ENCODE peak calls at places on chromosomes 2 and 18, in four cellular contexts. One of them, this sample, is unnamed.

GRCh38 chr2:63692002-63692606 is 103.3 kb downstream of the MDH1 start:
- DNase-seq in caudate nucleus: no peak
- DNase-seq in T-helper 9 cell: no peak
- DNase-seq in stimulated activated effector memory CD8-positive, alpha-beta T cell treated with anti-CD3 and anti-CD28 coated beads, Interleukin-12 subunit alpha, Interleukin-12 subunit beta, amount 100 ng/mL, for 72 hours: no peak
- DNase-seq in this sample: no peak

GRCh38 chr2:84884396-84884795 is 3.5 kb upstream of the TRABD2A start:
- DNase-seq in T-helper 9 cell: no peak
- DNase-seq in caudate nucleus: no peak
- DNase-seq in stimulated activated effector memory CD8-positive, alpha-beta T cell treated with anti-CD3 and anti-CD28 coated beads, Interleukin-12 subunit alpha, Interleukin-12 subunit beta, amount 100 ng/mL, for 72 hours: no peak
- DNase-seq in this sample: no peak

GRCh38 chr18:51668101-51668500 is 470.6 kb upstream of the MEX3C start:
- DNase-seq in T-helper 9 cell: no peak
- DNase-seq in stimulated activated effector memory CD8-positive, alpha-beta T cell treated with anti-CD3 and anti-CD28 coated beads, Interleukin-12 subunit alpha, Interleukin-12 subunit beta, amount 100 ng/mL, for 72 hours: peak; percentile 22
- DNase-seq in caudate nucleus: peak; percentile 34
- DNase-seq in this sample: no peak

GRCh38 chr2:159946326-159946992 is 116.0 kb downstream of the PLA2R1 start:
- DNase-seq in caudate nucleus: no peak
- DNase-seq in T-helper 9 cell: no peak
- DNase-seq in stimulated activated effector memory CD8-positive, alpha-beta T cell treated with anti-CD3 and anti-CD28 coated beads, Interleukin-12 subunit alpha, Interleukin-12 subunit beta, amount 100 ng/mL, for 72 hours: no peak
- DNase-seq in this sample: no peak

GRCh38 chr2:217905395-217905794 is 97.4 kb downstream of the TNS1 start:
- DNase-seq in stimulated activated effector memory CD8-positive, alpha-beta T cell treated with anti-CD3 and anti-CD28 coated beads, Interleukin-12 subunit alpha, Interleukin-12 subunit beta, amount 100 ng/mL, for 72 hours: no peak
- DNase-seq in T-helper 9 cell: no peak
- DNase-seq in caudate nucleus: peak; percentile 44
- DNase-seq in this sample: no peak

GRCh38 chr2:96325038-96325883 is at the start of gene ITPRIPL1:
- DNase-seq in caudate nucleus: no peak
- DNase-seq in stimulated activated effector memory CD8-positive, alpha-beta T cell treated with anti-CD3 and anti-CD28 coated beads, Interleukin-12 subunit alpha, Interleukin-12 subunit beta, amount 100 ng/mL, for 72 hours: peak; percentile 32
- DNase-seq in T-helper 9 cell: peak; percentile 32
- DNase-seq in this sample: peak; percentile 27

GRCh38 chr2:54657664-54658083 is 65.8 kb upstream of the EML6 start:
- DNase-seq in stimulated activated effector memory CD8-positive, alpha-beta T cell treated with anti-CD3 and anti-CD28 coated beads, Interleukin-12 subunit alpha, Interleukin-12 subunit beta, amount 100 ng/mL, for 72 hours: no peak
- DNase-seq in T-helper 9 cell: no peak
- DNase-seq in caudate nucleus: peak; percentile 22
- DNase-seq in this sample: no peak

GRCh38 chr2:59787095-59787494 is 766.4 kb downstream of the BCL11A start:
- DNase-seq in T-helper 9 cell: no peak
- DNase-seq in stimulated activated effector memory CD8-positive, alpha-beta T cell treated with anti-CD3 and anti-CD28 coated beads, Interleukin-12 subunit alpha, Interleukin-12 subunit beta, amount 100 ng/mL, for 72 hours: no peak
- DNase-seq in caudate nucleus: no peak
- DNase-seq in this sample: no peak

GRCh38 chr2:214591359-214591758 is 180.5 kb downstream of the VWC2L start:
- DNase-seq in T-helper 9 cell: no peak
- DNase-seq in caudate nucleus: no peak
- DNase-seq in stimulated activated effector memory CD8-positive, alpha-beta T cell treated with anti-CD3 and anti-CD28 coated beads, Interleukin-12 subunit alpha, Interleukin-12 subunit beta, amount 100 ng/mL, for 72 hours: no peak
- DNase-seq in this sample: no peak

GRCh38 chr2:84965827-84966226 is 5.1 kb upstream of the KCMF1 start:
- DNase-seq in caudate nucleus: no peak
- DNase-seq in T-helper 9 cell: no peak
- DNase-seq in stimulated activated effector memory CD8-positive, alpha-beta T cell treated with anti-CD3 and anti-CD28 coated beads, Interleukin-12 subunit alpha, Interleukin-12 subunit beta, amount 100 ng/mL, for 72 hours: no peak
- DNase-seq in this sample: no peak

GRCh38 chr2:74919827-74920226 is 38.6 kb upstream of the POLE4 start:
- DNase-seq in stimulated activated effector memory CD8-positive, alpha-beta T cell treated with anti-CD3 and anti-CD28 coated beads, Interleukin-12 subunit alpha, Interleukin-12 subunit beta, amount 100 ng/mL, for 72 hours: peak; percentile 73
- DNase-seq in caudate nucleus: peak; percentile 48
- DNase-seq in T-helper 9 cell: peak; percentile 66
- DNase-seq in this sample: peak; percentile 54

GRCh38 chr2:171583566-171583965 is 61.3 kb downstream of the CYBRD1 start:
- DNase-seq in T-helper 9 cell: no peak
- DNase-seq in stimulated activated effector memory CD8-positive, alpha-beta T cell treated with anti-CD3 and anti-CD28 coated beads, Interleukin-12 subunit alpha, Interleukin-12 subunit beta, amount 100 ng/mL, for 72 hours: no peak
- DNase-seq in caudate nucleus: no peak
- DNase-seq in this sample: no peak

GRCh38 chr2:106161938-106162814 is 31.9 kb downstream of the UXS1 start:
- DNase-seq in T-helper 9 cell: no peak
- DNase-seq in stimulated activated effector memory CD8-positive, alpha-beta T cell treated with anti-CD3 and anti-CD28 coated beads, Interleukin-12 subunit alpha, Interleukin-12 subunit beta, amount 100 ng/mL, for 72 hours: no peak
- DNase-seq in caudate nucleus: no peak
- DNase-seq in this sample: no peak

GRCh38 chr2:158477202-158477601 is 20.4 kb downstream of the PKP4 start:
- DNase-seq in caudate nucleus: no peak
- DNase-seq in stimulated activated effector memory CD8-positive, alpha-beta T cell treated with anti-CD3 and anti-CD28 coated beads, Interleukin-12 subunit alpha, Interleukin-12 subunit beta, amount 100 ng/mL, for 72 hours: no peak
- DNase-seq in T-helper 9 cell: no peak
- DNase-seq in this sample: no peak

GRCh38 chr2:86042256-86043168 is 63.2 kb downstream of the POLR1A start:
- DNase-seq in T-helper 9 cell: no peak
- DNase-seq in stimulated activated effector memory CD8-positive, alpha-beta T cell treated with anti-CD3 and anti-CD28 coated beads, Interleukin-12 subunit alpha, Interleukin-12 subunit beta, amount 100 ng/mL, for 72 hours: no peak
- DNase-seq in caudate nucleus: no peak
- DNase-seq in this sample: no peak